ENCODE peak calls at places on chromosomes 7 and 10, in six cellular contexts. R, M, L, G, F and V are unnamed samples.

GRCh38 chr10:102604379-102604960 is 39.8 kb upstream of the TRIM8 start:
- DNase-seq in R (peak), M (no peak), L (no peak), G (peak), F (no peak), V (no peak)

GRCh38 chr7:140525741-140526140 is 46.4 kb upstream of the MKRN1 start:
- DNase-seq in R (peak), M (no peak), L (no peak), G (peak), F (no peak), V (no peak)

GRCh38 chr7:94303736-94304135 is 91.0 kb upstream of the COL1A2 start:
- DNase-seq in R (peak), M (no peak), L (no peak), G (no peak), F (no peak), V (no peak)

GRCh38 chr7:128833148-128833938 is 3.1 kb downstream of the FLNC start:
- DNase-seq in R (peak), M (no peak), L (no peak), G (peak), F (no peak), V (peak)

GRCh38 chr10:48523212-48523819 is 81.6 kb downstream of the ARHGAP22 start:
- DNase-seq in R (peak), M (no peak), L (no peak), G (peak), F (no peak), V (no peak)

GRCh38 chr10:106941297-106942034 is 223.0 kb downstream of the SORCS1 start:
- DNase-seq in R (no peak), M (no peak), L (no peak), G (no peak), F (no peak), V (no peak)

GRCh38 chr7:1742555-1743303 is 72.7 kb downstream of the ELFN1 start:
- DNase-seq in R (peak), M (peak), L (no peak), G (peak), F (no peak), V (peak)

GRCh38 chr10:79090134-79090803 is 21.5 kb downstream of the ZMIZ1 start:
- DNase-seq in R (no peak), M (no peak), L (no peak), G (peak), F (no peak), V (peak)

GRCh38 chr7:4226166-4226857 is 455.8 kb upstream of the FOXK1 start:
- DNase-seq in R (no peak), M (no peak), L (no peak), G (no peak), F (no peak), V (no peak)

GRCh38 chr7:36045275-36045674 is 107.8 kb upstream of the EEPD1 start:
- DNase-seq in R (peak), M (no peak), L (no peak), G (no peak), F (no peak), V (no peak)

GRCh38 chr10:93999401-93999851 is 5.7 kb downstream of the PLCE1 start:
- DNase-seq in R (peak), M (no peak), L (no peak), G (no peak), F (no peak), V (no peak)

GRCh38 chr10:3774814-3775670 is 10.0 kb downstream of the KLF6 start:
- DNase-seq in R (peak), M (no peak), L (no peak), G (no peak), F (no peak), V (no peak)